ENCODE peak calls at places on chromosomes 3 and 15, in four cellular contexts. One of them, this sample, is unnamed.

GRCh38 chr15:74451861-74452835 is 8.8 kb downstream of the UBL7 start:
- DNase-seq in stimulated activated CD4-positive, alpha-beta T cell treated with anti-CD3 and anti-CD28 coated beads, Interleukin-15, amount 100 ng/mL, for 24 hours: no peak
- DNase-seq in A172: no peak
- DNase-seq in left lobe of liver: no peak
- DNase-seq in this sample: no peak

GRCh38 chr15:66138882-66139281 is 114.7 kb downstream of the MEGF11 start:
- DNase-seq in stimulated activated CD4-positive, alpha-beta T cell treated with anti-CD3 and anti-CD28 coated beads, Interleukin-15, amount 100 ng/mL, for 24 hours: no peak
- DNase-seq in A172: no peak
- DNase-seq in left lobe of liver: no peak
- DNase-seq in this sample: no peak

GRCh38 chr3:188156051-188156450 is 2.1 kb downstream of the LPP start:
- DNase-seq in stimulated activated CD4-positive, alpha-beta T cell treated with anti-CD3 and anti-CD28 coated beads, Interleukin-15, amount 100 ng/mL, for 24 hours: peak; percentile 36
- DNase-seq in A172: no peak
- DNase-seq in left lobe of liver: peak; percentile 22
- DNase-seq in this sample: no peak

GRCh38 chr3:131549340-131549739 is 46.6 kb upstream of the MRPL3 start:
- DNase-seq in stimulated activated CD4-positive, alpha-beta T cell treated with anti-CD3 and anti-CD28 coated beads, Interleukin-15, amount 100 ng/mL, for 24 hours: peak; percentile 4
- DNase-seq in A172: no peak
- DNase-seq in left lobe of liver: no peak
- DNase-seq in this sample: peak; percentile 34

GRCh38 chr3:38992117-38992779 is 59.5 kb downstream of the SCN11A start:
- DNase-seq in stimulated activated CD4-positive, alpha-beta T cell treated with anti-CD3 and anti-CD28 coated beads, Interleukin-15, amount 100 ng/mL, for 24 hours: no peak
- DNase-seq in A172: peak; percentile 90
- DNase-seq in left lobe of liver: no peak
- DNase-seq in this sample: peak; percentile 11

GRCh38 chr15:99452728-99453643 is 112.8 kb upstream of the MEF2A start:
- DNase-seq in stimulated activated CD4-positive, alpha-beta T cell treated with anti-CD3 and anti-CD28 coated beads, Interleukin-15, amount 100 ng/mL, for 24 hours: no peak
- DNase-seq in A172: peak; percentile 59
- DNase-seq in left lobe of liver: peak; percentile 65
- DNase-seq in this sample: peak; percentile 52

GRCh38 chr3:124277516-124277890 is 285.6 kb upstream of the ROPN1 start:
- DNase-seq in stimulated activated CD4-positive, alpha-beta T cell treated with anti-CD3 and anti-CD28 coated beads, Interleukin-15, amount 100 ng/mL, for 24 hours: no peak
- DNase-seq in A172: no peak
- DNase-seq in left lobe of liver: no peak
- DNase-seq in this sample: no peak

GRCh38 chr3:175266993-175267960 is 408.1 kb downstream of the NAALADL2 start:
- DNase-seq in stimulated activated CD4-positive, alpha-beta T cell treated with anti-CD3 and anti-CD28 coated beads, Interleukin-15, amount 100 ng/mL, for 24 hours: no peak
- DNase-seq in A172: peak; percentile 23
- DNase-seq in left lobe of liver: no peak
- DNase-seq in this sample: no peak

GRCh38 chr3:24674261-24674660 is 179.6 kb upstream of the THRB start:
- DNase-seq in stimulated activated CD4-positive, alpha-beta T cell treated with anti-CD3 and anti-CD28 coated beads, Interleukin-15, amount 100 ng/mL, for 24 hours: no peak
- DNase-seq in A172: no peak
- DNase-seq in left lobe of liver: no peak
- DNase-seq in this sample: peak; percentile 40

GRCh38 chr3:193400304-193400703 is 21.8 kb upstream of the ATP13A5 start:
- DNase-seq in stimulated activated CD4-positive, alpha-beta T cell treated with anti-CD3 and anti-CD28 coated beads, Interleukin-15, amount 100 ng/mL, for 24 hours: no peak
- DNase-seq in A172: no peak
- DNase-seq in left lobe of liver: no peak
- DNase-seq in this sample: no peak

GRCh38 chr15:101488300-101489164 is 975 bp downstream of the PCSK6 start:
- DNase-seq in stimulated activated CD4-positive, alpha-beta T cell treated with anti-CD3 and anti-CD28 coated beads, Interleukin-15, amount 100 ng/mL, for 24 hours: no peak
- DNase-seq in A172: no peak
- DNase-seq in left lobe of liver: peak; percentile 64
- DNase-seq in this sample: no peak

GRCh38 chr3:72042397-72043211 is 257.7 kb upstream of the PROK2 start:
- DNase-seq in stimulated activated CD4-positive, alpha-beta T cell treated with anti-CD3 and anti-CD28 coated beads, Interleukin-15, amount 100 ng/mL, for 24 hours: no peak
- DNase-seq in A172: peak; percentile 54
- DNase-seq in left lobe of liver: no peak
- DNase-seq in this sample: no peak

GRCh38 chr3:153614563-153614962 is 452.5 kb downstream of the RAP2B start:
- DNase-seq in stimulated activated CD4-positive, alpha-beta T cell treated with anti-CD3 and anti-CD28 coated beads, Interleukin-15, amount 100 ng/mL, for 24 hours: no peak
- DNase-seq in A172: peak; percentile 23
- DNase-seq in left lobe of liver: no peak
- DNase-seq in this sample: no peak

GRCh38 chr15:82743810-82744209 is 34.1 kb upstream of the AP3B2 start:
- DNase-seq in stimulated activated CD4-positive, alpha-beta T cell treated with anti-CD3 and anti-CD28 coated beads, Interleukin-15, amount 100 ng/mL, for 24 hours: no peak
- DNase-seq in A172: no peak
- DNase-seq in left lobe of liver: no peak
- DNase-seq in this sample: no peak

GRCh38 chr3:17742092-17742836 is at the start of gene TBC1D5:
- DNase-seq in stimulated activated CD4-positive, alpha-beta T cell treated with anti-CD3 and anti-CD28 coated beads, Interleukin-15, amount 100 ng/mL, for 24 hours: peak; percentile 96
- DNase-seq in A172: no peak
- DNase-seq in left lobe of liver: peak; percentile 98
- DNase-seq in this sample: peak; percentile 98

GRCh38 chr3:171801738-171802600 is 8.3 kb downstream of the PLD1 start:
- DNase-seq in stimulated activated CD4-positive, alpha-beta T cell treated with anti-CD3 and anti-CD28 coated beads, Interleukin-15, amount 100 ng/mL, for 24 hours: no peak
- DNase-seq in A172: peak; percentile 92
- DNase-seq in left lobe of liver: no peak
- DNase-seq in this sample: no peak

GRCh38 chr15:39400821-39401550 is 179.9 kb upstream of the THBS1 start:
- DNase-seq in stimulated activated CD4-positive, alpha-beta T cell treated with anti-CD3 and anti-CD28 coated beads, Interleukin-15, amount 100 ng/mL, for 24 hours: no peak
- DNase-seq in A172: no peak
- DNase-seq in left lobe of liver: no peak
- DNase-seq in this sample: no peak

GRCh38 chr3:193852901-193853300 is 259.9 kb downstream of the OPA1 start:
- DNase-seq in stimulated activated CD4-positive, alpha-beta T cell treated with anti-CD3 and anti-CD28 coated beads, Interleukin-15, amount 100 ng/mL, for 24 hours: no peak
- DNase-seq in A172: peak; percentile 63
- DNase-seq in left lobe of liver: no peak
- DNase-seq in this sample: no peak

GRCh38 chr3:101143002-101143401 is 149.8 kb upstream of the ABI3BP start:
- DNase-seq in stimulated activated CD4-positive, alpha-beta T cell treated with anti-CD3 and anti-CD28 coated beads, Interleukin-15, amount 100 ng/mL, for 24 hours: no peak
- DNase-seq in A172: no peak
- DNase-seq in left lobe of liver: no peak
- DNase-seq in this sample: no peak

GRCh38 chr3:133079621-133080020 is 41.4 kb downstream of the TMEM108 start:
- DNase-seq in stimulated activated CD4-positive, alpha-beta T cell treated with anti-CD3 and anti-CD28 coated beads, Interleukin-15, amount 100 ng/mL, for 24 hours: no peak
- DNase-seq in A172: no peak
- DNase-seq in left lobe of liver: no peak
- DNase-seq in this sample: no peak

GRCh38 chr15:67415186-67415585 is 105.7 kb upstream of the C15orf61 start:
- DNase-seq in stimulated activated CD4-positive, alpha-beta T cell treated with anti-CD3 and anti-CD28 coated beads, Interleukin-15, amount 100 ng/mL, for 24 hours: no peak
- DNase-seq in A172: no peak
- DNase-seq in left lobe of liver: no peak
- DNase-seq in this sample: no peak

GRCh38 chr3:48563382-48563918 is at the start of gene UCN2:
- DNase-seq in stimulated activated CD4-positive, alpha-beta T cell treated with anti-CD3 and anti-CD28 coated beads, Interleukin-15, amount 100 ng/mL, for 24 hours: no peak
- DNase-seq in A172: peak; percentile 54
- DNase-seq in left lobe of liver: no peak
- DNase-seq in this sample: no peak

GRCh38 chr15:27826411-27826810 is 272.7 kb downstream of the OCA2 start:
- DNase-seq in stimulated activated CD4-positive, alpha-beta T cell treated with anti-CD3 and anti-CD28 coated beads, Interleukin-15, amount 100 ng/mL, for 24 hours: no peak
- DNase-seq in A172: no peak
- DNase-seq in left lobe of liver: no peak
- DNase-seq in this sample: no peak

GRCh38 chr3:128232421-128233180 is 79.3 kb downstream of the EEFSEC start:
- DNase-seq in stimulated activated CD4-positive, alpha-beta T cell treated with anti-CD3 and anti-CD28 coated beads, Interleukin-15, amount 100 ng/mL, for 24 hours: no peak
- DNase-seq in A172: no peak
- DNase-seq in left lobe of liver: no peak
- DNase-seq in this sample: no peak

GRCh38 chr15:74040115-74040850 is 42.1 kb downstream of the GOLGA6A start:
- DNase-seq in stimulated activated CD4-positive, alpha-beta T cell treated with anti-CD3 and anti-CD28 coated beads, Interleukin-15, amount 100 ng/mL, for 24 hours: no peak
- DNase-seq in A172: peak; percentile 96
- DNase-seq in left lobe of liver: no peak
- DNase-seq in this sample: no peak

GRCh38 chr15:69484837-69485236 is 32.2 kb downstream of the RPLP1 start:
- DNase-seq in stimulated activated CD4-positive, alpha-beta T cell treated with anti-CD3 and anti-CD28 coated beads, Interleukin-15, amount 100 ng/mL, for 24 hours: no peak
- DNase-seq in A172: no peak
- DNase-seq in left lobe of liver: no peak
- DNase-seq in this sample: no peak

GRCh38 chr3:41893977-41894376 is 67.9 kb downstream of the ULK4 start:
- DNase-seq in stimulated activated CD4-positive, alpha-beta T cell treated with anti-CD3 and anti-CD28 coated beads, Interleukin-15, amount 100 ng/mL, for 24 hours: no peak
- DNase-seq in A172: peak; percentile 36
- DNase-seq in left lobe of liver: no peak
- DNase-seq in this sample: peak; percentile 63

GRCh38 chr3:171460226-171461086 is at the start of gene TNIK:
- DNase-seq in stimulated activated CD4-positive, alpha-beta T cell treated with anti-CD3 and anti-CD28 coated beads, Interleukin-15, amount 100 ng/mL, for 24 hours: peak; percentile 98
- DNase-seq in A172: peak; percentile 94
- DNase-seq in left lobe of liver: peak; percentile 96
- DNase-seq in this sample: peak; percentile 91

GRCh38 chr3:23203651-23204111 is 554 bp downstream of the UBE2E2 start:
- DNase-seq in stimulated activated CD4-positive, alpha-beta T cell treated with anti-CD3 and anti-CD28 coated beads, Interleukin-15, amount 100 ng/mL, for 24 hours: peak; percentile 29
- DNase-seq in A172: peak; percentile 4
- DNase-seq in left lobe of liver: peak; percentile 54
- DNase-seq in this sample: no peak

GRCh38 chr3:100155105-100155504 is 40.8 kb upstream of the FILIP1L start:
- DNase-seq in stimulated activated CD4-positive, alpha-beta T cell treated with anti-CD3 and anti-CD28 coated beads, Interleukin-15, amount 100 ng/mL, for 24 hours: no peak
- DNase-seq in A172: no peak
- DNase-seq in left lobe of liver: no peak
- DNase-seq in this sample: peak; percentile 49

GRCh38 chr3:31779514-31779913 is 201.5 kb downstream of the OSBPL10 start:
- DNase-seq in stimulated activated CD4-positive, alpha-beta T cell treated with anti-CD3 and anti-CD28 coated beads, Interleukin-15, amount 100 ng/mL, for 24 hours: no peak
- DNase-seq in A172: no peak
- DNase-seq in left lobe of liver: no peak
- DNase-seq in this sample: no peak

GRCh38 chr15:70219256-70219919 is 121.7 kb upstream of the TLE3 start:
- DNase-seq in stimulated activated CD4-positive, alpha-beta T cell treated with anti-CD3 and anti-CD28 coated beads, Interleukin-15, amount 100 ng/mL, for 24 hours: no peak
- DNase-seq in A172: no peak
- DNase-seq in left lobe of liver: no peak
- DNase-seq in this sample: no peak

GRCh38 chr3:134804508-134805480 is 9.7 kb downstream of the EPHB1 start:
- DNase-seq in stimulated activated CD4-positive, alpha-beta T cell treated with anti-CD3 and anti-CD28 coated beads, Interleukin-15, amount 100 ng/mL, for 24 hours: no peak
- DNase-seq in A172: no peak
- DNase-seq in left lobe of liver: peak; percentile 36
- DNase-seq in this sample: no peak

GRCh38 chr3:15682766-15683165 is 81.2 kb downstream of the BTD start:
- DNase-seq in stimulated activated CD4-positive, alpha-beta T cell treated with anti-CD3 and anti-CD28 coated beads, Interleukin-15, amount 100 ng/mL, for 24 hours: no peak
- DNase-seq in A172: no peak
- DNase-seq in left lobe of liver: no peak
- DNase-seq in this sample: peak; percentile 61

GRCh38 chr15:71003314-71003713 is 110.7 kb downstream of the LRRC49 start:
- DNase-seq in stimulated activated CD4-positive, alpha-beta T cell treated with anti-CD3 and anti-CD28 coated beads, Interleukin-15, amount 100 ng/mL, for 24 hours: no peak
- DNase-seq in A172: peak; percentile 25
- DNase-seq in left lobe of liver: no peak
- DNase-seq in this sample: no peak

GRCh38 chr3:42013652-42014442 is 51.9 kb upstream of the ULK4 start:
- DNase-seq in stimulated activated CD4-positive, alpha-beta T cell treated with anti-CD3 and anti-CD28 coated beads, Interleukin-15, amount 100 ng/mL, for 24 hours: peak; percentile 58
- DNase-seq in A172: no peak
- DNase-seq in left lobe of liver: peak; percentile 61
- DNase-seq in this sample: peak; percentile 67

GRCh38 chr15:88375234-88375926 is 91.8 kb downstream of the MRPL46 start:
- DNase-seq in stimulated activated CD4-positive, alpha-beta T cell treated with anti-CD3 and anti-CD28 coated beads, Interleukin-15, amount 100 ng/mL, for 24 hours: no peak
- DNase-seq in A172: peak; percentile 53
- DNase-seq in left lobe of liver: no peak
- DNase-seq in this sample: peak; percentile 13

GRCh38 chr15:50162988-50163718 is 18.8 kb upstream of the SLC27A2 start:
- DNase-seq in stimulated activated CD4-positive, alpha-beta T cell treated with anti-CD3 and anti-CD28 coated beads, Interleukin-15, amount 100 ng/mL, for 24 hours: no peak
- DNase-seq in A172: peak; percentile 89
- DNase-seq in left lobe of liver: peak; percentile 62
- DNase-seq in this sample: no peak

GRCh38 chr3:17032407-17033034 is 147.8 kb downstream of the PLCL2 start:
- DNase-seq in stimulated activated CD4-positive, alpha-beta T cell treated with anti-CD3 and anti-CD28 coated beads, Interleukin-15, amount 100 ng/mL, for 24 hours: no peak
- DNase-seq in A172: peak; percentile 53
- DNase-seq in left lobe of liver: no peak
- DNase-seq in this sample: peak; percentile 55

GRCh38 chr3:139491027-139491700 is 14.8 kb upstream of the RBP2 start:
- DNase-seq in stimulated activated CD4-positive, alpha-beta T cell treated with anti-CD3 and anti-CD28 coated beads, Interleukin-15, amount 100 ng/mL, for 24 hours: no peak
- DNase-seq in A172: no peak
- DNase-seq in left lobe of liver: no peak
- DNase-seq in this sample: no peak